ENCODE peak calls at places on chromosome 13, in eight cellular contexts. One of them, this sample, is unnamed.

GRCh38 chr13:98580420-98580819 is 3.5 kb upstream of the STK24 start:
- DNase-seq in body of pancreas: no peak
- DNase-seq in mesendoderm: no peak
- DNase-seq in GM23248: no peak
- DNase-seq in kidney: no peak
- DNase-seq in OCI-LY7: no peak
- DNase-seq in foreskin keratinocyte: no peak
- DNase-seq in MM.1S: no peak
- DNase-seq in this sample: no peak

GRCh38 chr13:24668955-24669354 is 11.3 kb upstream of the ATP12A start:
- DNase-seq in kidney: no peak
- DNase-seq in foreskin keratinocyte: peak; percentile 97
- DNase-seq in MM.1S: no peak
- DNase-seq in mesendoderm: no peak
- DNase-seq in body of pancreas: no peak
- DNase-seq in OCI-LY7: no peak
- DNase-seq in GM23248: peak; percentile 42
- DNase-seq in this sample: peak; percentile 81

GRCh38 chr13:23868521-23868920 is 20.7 kb downstream of the MIPEP start:
- DNase-seq in foreskin keratinocyte: peak; percentile 87
- DNase-seq in kidney: no peak
- DNase-seq in body of pancreas: no peak
- DNase-seq in OCI-LY7: no peak
- DNase-seq in GM23248: peak; percentile 85
- DNase-seq in MM.1S: no peak
- DNase-seq in mesendoderm: no peak
- DNase-seq in this sample: peak; percentile 59

GRCh38 chr13:50682966-50683365 is 160.5 kb downstream of the DLEU7 start:
- DNase-seq in mesendoderm: no peak
- DNase-seq in MM.1S: no peak
- DNase-seq in kidney: no peak
- DNase-seq in OCI-LY7: no peak
- DNase-seq in foreskin keratinocyte: no peak
- DNase-seq in body of pancreas: no peak
- DNase-seq in GM23248: no peak
- DNase-seq in this sample: no peak

GRCh38 chr13:74210693-74211393 is 76.6 kb upstream of the KLF12 start:
- DNase-seq in MM.1S: no peak
- DNase-seq in body of pancreas: peak; percentile 14
- DNase-seq in foreskin keratinocyte: peak; percentile 93
- DNase-seq in OCI-LY7: no peak
- DNase-seq in mesendoderm: no peak
- DNase-seq in kidney: no peak
- DNase-seq in GM23248: peak; percentile 98
- DNase-seq in this sample: peak; percentile 8

GRCh38 chr13:71864094-71864980 is 2.7 kb downstream of the DACH1 start:
- DNase-seq in GM23248: no peak
- DNase-seq in mesendoderm: peak; percentile 40
- DNase-seq in kidney: peak; percentile 90
- DNase-seq in OCI-LY7: no peak
- DNase-seq in foreskin keratinocyte: no peak
- DNase-seq in MM.1S: no peak
- DNase-seq in body of pancreas: peak; percentile 63
- DNase-seq in this sample: no peak

GRCh38 chr13:43787998-43788397 is 1.2 kb upstream of the ENOX1 start:
- DNase-seq in body of pancreas: peak; percentile 34
- DNase-seq in mesendoderm: peak; percentile 72
- DNase-seq in foreskin keratinocyte: peak; percentile 35
- DNase-seq in MM.1S: peak; percentile 28
- DNase-seq in kidney: no peak
- DNase-seq in OCI-LY7: peak; percentile 11
- DNase-seq in GM23248: peak; percentile 72
- DNase-seq in this sample: no peak

GRCh38 chr13:113927661-113928581 is 46.0 kb downstream of the C13orf46 start:
- DNase-seq in GM23248: peak; percentile 98
- DNase-seq in kidney: peak; percentile 68
- DNase-seq in body of pancreas: no peak
- DNase-seq in mesendoderm: no peak
- DNase-seq in foreskin keratinocyte: peak; percentile 86
- DNase-seq in MM.1S: no peak
- DNase-seq in OCI-LY7: no peak
- DNase-seq in this sample: no peak

GRCh38 chr13:32829676-32830091 is 186.5 kb upstream of the KL start:
- DNase-seq in GM23248: peak; percentile 74
- DNase-seq in MM.1S: peak; percentile 21
- DNase-seq in kidney: no peak
- DNase-seq in mesendoderm: peak; percentile 88
- DNase-seq in foreskin keratinocyte: peak; percentile 97
- DNase-seq in OCI-LY7: no peak
- DNase-seq in body of pancreas: no peak
- DNase-seq in this sample: peak; percentile 48

GRCh38 chr13:30605052-30605451 is 12.7 kb upstream of the USPL1 start:
- DNase-seq in MM.1S: no peak
- DNase-seq in body of pancreas: no peak
- DNase-seq in GM23248: no peak
- DNase-seq in foreskin keratinocyte: no peak
- DNase-seq in mesendoderm: no peak
- DNase-seq in kidney: no peak
- DNase-seq in OCI-LY7: no peak
- DNase-seq in this sample: no peak

GRCh38 chr13:29140277-29140676 is 320.1 kb downstream of the MTUS2 start:
- DNase-seq in foreskin keratinocyte: peak; percentile 11
- DNase-seq in mesendoderm: peak; percentile 60
- DNase-seq in MM.1S: no peak
- DNase-seq in GM23248: peak; percentile 10
- DNase-seq in kidney: no peak
- DNase-seq in body of pancreas: no peak
- DNase-seq in OCI-LY7: no peak
- DNase-seq in this sample: no peak

GRCh38 chr13:40550130-40550529 is 116.3 kb downstream of the FOXO1 start:
- DNase-seq in kidney: no peak
- DNase-seq in GM23248: peak; percentile 14
- DNase-seq in mesendoderm: no peak
- DNase-seq in MM.1S: no peak
- DNase-seq in OCI-LY7: no peak
- DNase-seq in foreskin keratinocyte: peak; percentile 75
- DNase-seq in body of pancreas: no peak
- DNase-seq in this sample: no peak

GRCh38 chr13:40546047-40546446 is 120.4 kb downstream of the FOXO1 start:
- DNase-seq in GM23248: no peak
- DNase-seq in kidney: no peak
- DNase-seq in MM.1S: no peak
- DNase-seq in body of pancreas: no peak
- DNase-seq in OCI-LY7: no peak
- DNase-seq in mesendoderm: peak; percentile 68
- DNase-seq in foreskin keratinocyte: no peak
- DNase-seq in this sample: no peak

GRCh38 chr13:40552895-40553294 is 113.5 kb downstream of the FOXO1 start:
- DNase-seq in foreskin keratinocyte: no peak
- DNase-seq in mesendoderm: peak; percentile 80
- DNase-seq in GM23248: no peak
- DNase-seq in body of pancreas: peak; percentile 50
- DNase-seq in OCI-LY7: no peak
- DNase-seq in MM.1S: no peak
- DNase-seq in kidney: no peak
- DNase-seq in this sample: no peak

GRCh38 chr13:40549500-40550094 is 116.8 kb downstream of the FOXO1 start:
- DNase-seq in MM.1S: no peak
- DNase-seq in foreskin keratinocyte: no peak
- DNase-seq in body of pancreas: no peak
- DNase-seq in GM23248: peak; percentile 38
- DNase-seq in kidney: no peak
- DNase-seq in OCI-LY7: no peak
- DNase-seq in mesendoderm: no peak
- DNase-seq in this sample: no peak

DNA sequence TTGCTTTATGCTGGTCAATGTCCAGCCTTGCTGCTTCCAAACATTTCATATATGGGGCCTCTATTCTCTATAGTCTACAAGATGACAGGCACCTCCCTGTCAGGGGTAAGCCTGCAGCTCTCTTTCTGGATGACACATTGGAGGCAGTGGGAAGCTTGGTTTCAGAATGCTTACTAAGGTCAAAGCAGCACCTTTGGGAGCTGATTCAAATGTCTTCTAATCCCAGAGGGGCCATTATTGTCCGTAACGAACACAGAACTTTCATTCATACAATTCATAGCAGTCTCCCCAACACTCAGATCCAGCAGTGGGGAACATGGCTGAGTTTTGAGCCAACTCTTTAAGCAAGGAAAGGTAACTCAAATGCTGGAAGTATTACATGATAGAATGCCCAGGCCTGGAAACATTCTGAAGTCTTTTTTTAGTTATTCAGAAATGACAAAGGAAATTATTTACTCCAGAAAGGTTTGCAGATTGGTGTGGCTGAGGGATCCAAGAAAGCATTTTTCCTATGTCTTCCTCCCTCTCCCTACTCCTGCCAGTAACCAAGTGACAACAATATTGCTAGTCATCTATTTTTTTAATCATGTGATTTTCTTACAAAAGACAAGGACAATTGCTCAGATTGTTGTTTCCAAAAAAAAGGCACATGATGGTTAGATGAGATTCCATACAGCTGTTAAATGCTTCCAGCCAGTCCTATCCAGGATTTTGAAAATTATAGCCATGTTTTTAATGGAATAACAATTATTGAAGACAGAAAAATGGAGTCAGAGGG is 118.7 kb downstream of the FOXO1 start:
- DNase-seq in MM.1S: no peak
- DNase-seq in mesendoderm: no peak
- DNase-seq in kidney: no peak
- DNase-seq in foreskin keratinocyte: no peak
- DNase-seq in OCI-LY7: no peak
- DNase-seq in body of pancreas: no peak
- DNase-seq in GM23248: no peak
- DNase-seq in this sample: no peak
- H3K27ac ChIP-seq in MM.1S: no peak overlapping the region
- H3K27ac ChIP-seq in mesendoderm: no peak overlapping the region
- H3K27ac ChIP-seq in kidney: no peak overlapping the region
- H3K27ac ChIP-seq in foreskin keratinocyte: no peak overlapping the region
- H3K27ac ChIP-seq in OCI-LY7: no peak overlapping the region
- H3K27ac ChIP-seq in body of pancreas: no peak overlapping the region
- H3K27ac ChIP-seq in GM23248: no peak overlapping the region
- H3K27ac ChIP-seq in this sample: no peak overlapping the region

GRCh38 chr13:51956717-51957116 is 54.5 kb downstream of the ATP7B start:
- DNase-seq in GM23248: no peak
- DNase-seq in kidney: no peak
- DNase-seq in foreskin keratinocyte: no peak
- DNase-seq in MM.1S: no peak
- DNase-seq in mesendoderm: no peak
- DNase-seq in body of pancreas: no peak
- DNase-seq in OCI-LY7: no peak
- DNase-seq in this sample: no peak
- H3K27ac ChIP-seq in GM23248: no peak overlapping the region
- H3K27ac ChIP-seq in kidney: no peak overlapping the region
- H3K27ac ChIP-seq in foreskin keratinocyte: no peak overlapping the region
- H3K27ac ChIP-seq in MM.1S: no peak overlapping the region
- H3K27ac ChIP-seq in mesendoderm: no peak overlapping the region
- H3K27ac ChIP-seq in body of pancreas: no peak overlapping the region
- H3K27ac ChIP-seq in OCI-LY7: no peak overlapping the region
- H3K27ac ChIP-seq in this sample: no peak overlapping the region

DNA sequence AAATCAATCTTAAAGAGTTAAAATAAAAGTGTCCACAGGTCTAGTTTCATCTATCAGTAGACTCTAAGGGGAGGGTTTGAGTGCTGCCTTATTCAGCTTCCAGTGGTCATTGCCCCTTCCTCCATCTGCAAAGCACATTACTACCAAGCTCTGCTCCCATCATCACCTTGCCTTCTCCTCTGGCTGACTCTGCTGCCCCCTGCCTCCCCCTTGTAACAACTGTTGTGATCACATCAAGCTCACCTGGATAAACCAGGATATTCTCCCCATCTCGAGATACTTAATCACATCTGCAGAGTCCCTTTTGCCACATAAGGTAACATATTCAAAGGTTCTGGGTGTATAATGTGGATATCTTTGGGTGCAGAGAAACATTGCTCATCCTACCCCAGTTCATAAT is 43.3 kb upstream of the GPC6 start:
- DNase-seq in foreskin keratinocyte: no peak
- DNase-seq in MM.1S: no peak
- DNase-seq in mesendoderm: peak; percentile 65
- DNase-seq in GM23248: no peak
- DNase-seq in kidney: no peak
- DNase-seq in body of pancreas: no peak
- DNase-seq in OCI-LY7: no peak
- DNase-seq in this sample: no peak
- H3K27ac ChIP-seq in foreskin keratinocyte: no peak overlapping the region
- H3K27ac ChIP-seq in MM.1S: no peak overlapping the region
- H3K27ac ChIP-seq in mesendoderm: no peak overlapping the region
- H3K27ac ChIP-seq in GM23248: no peak overlapping the region
- H3K27ac ChIP-seq in kidney: no peak overlapping the region
- H3K27ac ChIP-seq in body of pancreas: no peak overlapping the region
- H3K27ac ChIP-seq in OCI-LY7: no peak overlapping the region
- H3K27ac ChIP-seq in this sample: no peak overlapping the region

GRCh38 chr13:110327036-110327790 is 20.1 kb downstream of the COL4A2 start:
- DNase-seq in OCI-LY7: no peak
- DNase-seq in MM.1S: no peak
- DNase-seq in kidney: no peak
- DNase-seq in mesendoderm: peak; percentile 75
- DNase-seq in GM23248: peak; percentile 57
- DNase-seq in body of pancreas: peak; percentile 45
- DNase-seq in foreskin keratinocyte: no peak
- DNase-seq in this sample: no peak

GRCh38 chr13:110323986-110324749 is 17.1 kb downstream of the COL4A2 start:
- DNase-seq in kidney: no peak
- DNase-seq in MM.1S: no peak
- DNase-seq in mesendoderm: no peak
- DNase-seq in foreskin keratinocyte: no peak
- DNase-seq in body of pancreas: no peak
- DNase-seq in GM23248: no peak
- DNase-seq in OCI-LY7: no peak
- DNase-seq in this sample: no peak

GRCh38 chr13:110328509-110328908 is 21.4 kb downstream of the COL4A2 start:
- DNase-seq in foreskin keratinocyte: no peak
- DNase-seq in GM23248: peak; percentile 58
- DNase-seq in OCI-LY7: no peak
- DNase-seq in body of pancreas: no peak
- DNase-seq in kidney: no peak
- DNase-seq in mesendoderm: no peak
- DNase-seq in MM.1S: no peak
- DNase-seq in this sample: no peak

GRCh38 chr13:110329258-110329657 is 22.2 kb downstream of the COL4A2 start:
- DNase-seq in GM23248: no peak
- DNase-seq in MM.1S: no peak
- DNase-seq in OCI-LY7: no peak
- DNase-seq in mesendoderm: no peak
- DNase-seq in foreskin keratinocyte: no peak
- DNase-seq in kidney: no peak
- DNase-seq in body of pancreas: no peak
- DNase-seq in this sample: no peak

DNA sequence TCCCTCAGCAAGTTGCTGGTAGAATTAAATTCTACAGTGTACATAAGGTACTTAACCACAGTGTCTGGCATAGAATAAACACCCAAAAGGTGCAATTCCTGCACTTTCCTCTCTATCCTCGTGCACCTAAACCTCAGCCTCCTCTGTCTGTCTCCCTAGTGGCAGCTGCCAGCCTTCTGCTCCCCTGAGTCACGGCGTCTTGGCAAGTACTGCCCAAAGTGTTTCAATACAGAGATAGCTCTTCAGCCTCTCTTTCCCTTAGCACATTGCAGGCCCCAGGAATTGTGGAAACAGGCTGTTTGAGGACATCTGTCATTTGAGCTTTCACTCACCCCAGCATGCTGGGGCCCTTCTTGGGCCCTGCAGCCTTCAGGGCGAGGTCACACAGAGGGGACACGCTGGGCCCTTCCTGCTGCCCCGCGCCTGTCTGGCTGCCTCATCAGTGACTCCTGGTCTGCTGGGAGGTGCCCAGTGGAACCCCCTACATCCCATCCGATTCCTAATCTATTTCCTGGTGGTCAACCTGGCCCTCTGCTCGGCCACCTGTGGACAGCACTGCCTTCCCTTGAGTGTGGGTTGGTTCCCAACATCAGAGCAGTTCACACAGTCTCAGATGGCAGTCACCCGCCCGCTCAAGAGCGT is 19.3 kb downstream of the COL4A2 start:
- DNase-seq in mesendoderm: no peak
- DNase-seq in GM23248: peak; percentile 38
- DNase-seq in MM.1S: no peak
- DNase-seq in foreskin keratinocyte: no peak
- DNase-seq in OCI-LY7: no peak
- DNase-seq in kidney: no peak
- DNase-seq in body of pancreas: no peak
- DNase-seq in this sample: no peak
- H3K27ac ChIP-seq in mesendoderm: no peak overlapping the region
- H3K27ac ChIP-seq in GM23248: no peak overlapping the region
- H3K27ac ChIP-seq in MM.1S: no peak overlapping the region
- H3K27ac ChIP-seq in foreskin keratinocyte: no peak overlapping the region
- H3K27ac ChIP-seq in OCI-LY7: no peak overlapping the region
- H3K27ac ChIP-seq in kidney: peak overlapping the region; percentile 17
- H3K27ac ChIP-seq in body of pancreas: peak overlapping the region; percentile 42
- H3K27ac ChIP-seq in this sample: peak overlapping the region; percentile 6